ENCODE peak calls at places on chromosomes 1 and 21, in five cellular contexts. N is immature natural killer cell; K is activated naive CD4-positive, alpha-beta T cell treated with anti-CD3 and anti-CD28 coated beads, Interleukin-2, amount 10 ng/mL, durations not matched to agents 7 days and 5 days; U is left ventricle myocardium inferior; L is WERI-Rb-1. E is an unnamed sample.

GRCh38 chr21:24045775-24046215 is 1561.5 kb downstream of the MRPL39 start:
- DNase-seq in N (no peak), U (peak; percentile 66), L (peak; percentile 33), K (peak; percentile 44), E (peak; percentile 47)

GRCh38 chr1:64595871-64596515 is 126.1 kb downstream of the CACHD1 start:
- DNase-seq in L (no peak), U (no peak), N (no peak), K (no peak), E (no peak)

GRCh38 chr1:185971688-185972087 is 237.5 kb downstream of the HMCN1 start:
- DNase-seq in N (no peak), U (no peak), L (no peak), K (no peak), E (no peak)

GRCh38 chr1:114164840-114165543 is 11.3 kb upstream of the SYT6 start:
- DNase-seq in K (no peak), L (peak; percentile 30), U (no peak), N (no peak), E (no peak)

GRCh38 chr1:27872802-27873665 is 690 bp downstream of the THEMIS2 start:
- DNase-seq in U (no peak), L (no peak), N (peak; percentile 39), K (peak; percentile 58), E (no peak)

GRCh38 chr1:201645956-201646355 is 107.0 kb downstream of the NAV1 start:
- DNase-seq in K (no peak), N (no peak), L (no peak), U (no peak), E (no peak)

GRCh38 chr21:25881524-25882376 is 147.0 kb downstream of the GABPA start:
- DNase-seq in N (peak; percentile 39), L (peak; percentile 75), U (peak; percentile 53), K (peak; percentile 71), E (peak; percentile 74)

GRCh38 chr1:10520497-10520896 is 45.7 kb downstream of the PEX14 start:
- DNase-seq in N (no peak), K (no peak), L (no peak), U (no peak), E (no peak)

GRCh38 chr1:85343612-85344255 is 67.3 kb upstream of the BCL10 start:
- DNase-seq in N (no peak), K (no peak), L (no peak), U (no peak), E (no peak)

GRCh38 chr1:182786223-182787001 is 3.2 kb upstream of the NPL start:
- DNase-seq in N (peak; percentile 5), L (peak; percentile 59), K (peak; percentile 45), U (peak; percentile 32), E (peak; percentile 52)

GRCh38 chr1:16209847-16210407 is 2.5 kb downstream of the ARHGEF19 start:
- DNase-seq in K (no peak), L (no peak), U (no peak), N (no peak), E (no peak)

GRCh38 chr1:77655431-77655974 is 27.0 kb downstream of the ZZZ3 start:
- DNase-seq in U (no peak), N (no peak), K (no peak), L (peak; percentile 49), E (no peak)

GRCh38 chr1:10950316-10951172 is 61.9 kb upstream of the TARDBP start:
- DNase-seq in U (no peak), L (no peak), K (no peak), N (no peak), E (no peak)

GRCh38 chr1:107175102-107175501 is 34.3 kb downstream of the NTNG1 start:
- DNase-seq in U (no peak), N (no peak), K (no peak), L (no peak), E (no peak)

GRCh38 chr1:3816331-3817137 is 20.2 kb upstream of the LRRC47 start:
- DNase-seq in K (no peak), U (no peak), L (no peak), N (no peak), E (peak; percentile 42)

GRCh38 chr1:162878000-162878596 is 17.1 kb upstream of the CCDC190 start:
- DNase-seq in L (peak; percentile 83), K (peak; percentile 54), U (peak; percentile 22), N (no peak), E (no peak)

GRCh38 chr21:43782741-43783700 is 6.4 kb upstream of the RRP1 start:
- DNase-seq in U (no peak), K (no peak), N (no peak), L (no peak), E (no peak)

GRCh38 chr1:63322248-63322943 is at the start of gene FOXD3:
- DNase-seq in K (peak; percentile 48), L (peak; percentile 67), N (no peak), U (peak; percentile 52), E (peak; percentile 74)

GRCh38 chr1:162276493-162276892 is 100.2 kb downstream of the SPATA46 start:
- DNase-seq in K (no peak), L (no peak), N (no peak), U (no peak), E (no peak)

GRCh38 chr1:157880621-157881020 is 39.0 kb upstream of the CD5L start:
- DNase-seq in U (no peak), L (no peak), N (no peak), K (no peak), E (no peak)

GRCh38 chr21:36555199-36555598 is 75.3 kb upstream of the CLDN14 start:
- DNase-seq in N (no peak), U (no peak), L (no peak), K (no peak), E (no peak)

GRCh38 chr1:98086156-98086555 is 165.3 kb upstream of the DPYD start:
- DNase-seq in L (no peak), N (no peak), U (no peak), K (no peak), E (no peak)

GRCh38 chr1:229855999-229856650 is 210.9 kb upstream of the GALNT2 start:
- DNase-seq in U (no peak), N (peak; percentile 17), K (peak; percentile 64), L (no peak), E (no peak)

GRCh38 chr21:26070822-26071425 is 99.6 kb downstream of the APP start:
- DNase-seq in U (no peak), N (no peak), L (no peak), K (peak; percentile 58), E (peak; percentile 64)

GRCh38 chr1:70361727-70362413 is 7.3 kb upstream of the ANKRD13C start:
- DNase-seq in K (no peak), U (no peak), N (no peak), L (no peak), E (no peak)

GRCh38 chr1:3491291-3492246 is 37.1 kb downstream of the ARHGEF16 start:
- DNase-seq in N (peak; percentile 78), L (peak; percentile 81), K (peak; percentile 89), U (peak; percentile 81), E (peak; percentile 84)

GRCh38 chr1:22930235-22930912 is 42.3 kb downstream of the LACTBL1 start:
- DNase-seq in N (peak; percentile 14), L (peak; percentile 84), U (peak; percentile 47), K (peak; percentile 38), E (peak; percentile 54)

GRCh38 chr21:32886339-32886738 is 114.8 kb upstream of the PAXBP1 start:
- DNase-seq in L (no peak), U (no peak), K (peak; percentile 41), N (peak; percentile 21), E (no peak)

GRCh38 chr1:35264861-35265260 is 3.6 kb upstream of the ZMYM4 start:
- DNase-seq in K (no peak), L (no peak), N (no peak), U (no peak), E (no peak)

GRCh38 chr1:247301176-247301540 is 30.5 kb downstream of the ZNF496 start:
- DNase-seq in N (no peak), K (no peak), L (no peak), U (no peak), E (no peak)

GRCh38 chr1:86419277-86419903 is 4.6 kb upstream of the CLCA2 start:
- DNase-seq in K (peak; percentile 71), U (no peak), N (peak; percentile 21), L (peak; percentile 27), E (no peak)

GRCh38 chr1:25018110-25018470 is 88.0 kb upstream of the RUNX3 start:
- DNase-seq in U (no peak), K (no peak), N (no peak), L (no peak), E (no peak)

GRCh38 chr1:77031101-77031662 is 163.9 kb downstream of the ST6GALNAC5 start:
- DNase-seq in K (no peak), N (no peak), L (no peak), U (no peak), E (no peak)

GRCh38 chr1:111193712-111194480 is 6.5 kb downstream of the DENND2D start:
- DNase-seq in U (no peak), L (no peak), K (no peak), N (no peak), E (no peak)

GRCh38 chr1:204417231-204417997 is 5.8 kb upstream of the PPP1R15B start:
- DNase-seq in U (peak; percentile 32), K (no peak), L (peak; percentile 80), N (peak; percentile 39), E (peak; percentile 53)

GRCh38 chr1:37795340-37796110 is 1.9 kb downstream of the MANEAL start:
- DNase-seq in K (peak; percentile 72), U (peak; percentile 53), L (no peak), N (peak; percentile 28), E (peak; percentile 65)

GRCh38 chr1:166189126-166189525 is 22.3 kb upstream of the FAM78B start:
- DNase-seq in K (no peak), U (no peak), L (no peak), N (no peak), E (no peak)

GRCh38 chr1:31296486-31297272 is at the start of the genes SNRNP40 and ZCCHC17:
- DNase-seq in U (peak; percentile 92), K (peak; percentile 97), N (peak; percentile 98), L (peak; percentile 96), E (peak; percentile 94)

GRCh38 chr1:151009206-151009587 is 948 bp downstream of the PRUNE1 start:
- DNase-seq in L (no peak), U (no peak), K (no peak), N (no peak), E (no peak)